ENCODE peak calls at places on chromosome 1, in ten cellular contexts. O is tibial artery, A is mammary epithelial cell, Q is GM23338, B is WTC11, M is astrocyte of the spinal cord, N is fibroblast of the aortic adventitia, Y is BE2C, Z is WERI-Rb-1, G is lower leg skin. I is an unnamed sample.

GRCh38 chr1:85128296-85128695 is 72.5 kb downstream of the SYDE2 start:
- DNase-seq in O (no peak), A (no peak), Q (no peak), B (no peak), M (peak; percentile 39), N (peak; percentile 47), Y (no peak), Z (no peak), G (peak; percentile 20), I (peak; percentile 34)

GRCh38 chr1:86915737-86916235 is 1.4 kb downstream of the HS2ST1 start:
- DNase-seq in O (no peak), A (peak; percentile 10), Q (no peak), B (no peak), M (no peak), N (no peak), Y (no peak), Z (no peak), G (no peak), I (peak; percentile 6)

GRCh38 chr1:21342961-21343838 is 52.9 kb upstream of the ECE1 start:
- DNase-seq in O (peak; percentile 38), A (no peak), Q (no peak), B (no peak), M (no peak), N (peak; percentile 37), Y (no peak), Z (no peak), G (no peak), I (peak; percentile 60)

GRCh38 chr1:110214454-110215404 is 4.6 kb downstream of the KCNC4 start:
- DNase-seq in O (no peak), A (no peak), Q (no peak), B (no peak), M (no peak), N (peak; percentile 37), Y (peak; percentile 53), Z (no peak), G (no peak), I (peak; percentile 55)

GRCh38 chr1:3886106-3886670 is 13.9 kb downstream of the C1orf174 start:
- DNase-seq in O (no peak), A (no peak), Q (no peak), B (no peak), M (no peak), N (no peak), Y (no peak), Z (no peak), G (no peak), I (no peak)

GRCh38 chr1:152141971-152142584 is 16.9 kb downstream of the RPTN start:
- DNase-seq in O (peak; percentile 62), A (peak; percentile 54), Q (peak; percentile 90), B (peak; percentile 38), M (peak; percentile 69), N (peak; percentile 85), Y (peak; percentile 36), Z (peak; percentile 69), G (peak; percentile 76), I (peak; percentile 70)

GRCh38 chr1:33298623-33299277 is 22.1 kb downstream of the A3GALT2 start:
- DNase-seq in O (peak; percentile 74), A (peak; percentile 43), Q (peak; percentile 88), B (peak; percentile 87), M (peak; percentile 56), N (peak; percentile 69), Y (peak; percentile 59), Z (peak; percentile 80), G (peak; percentile 46), I (peak; percentile 58)

GRCh38 chr1:225827076-225827475 is 17.2 kb downstream of the EPHX1 start:
- DNase-seq in O (no peak), A (no peak), Q (no peak), B (no peak), M (no peak), N (no peak), Y (no peak), Z (no peak), G (no peak), I (no peak)

GRCh38 chr1:196466656-196467055 is 141.6 kb downstream of the KCNT2 start:
- DNase-seq in O (no peak), A (peak; percentile 72), Q (no peak), B (no peak), M (peak; percentile 87), N (peak; percentile 52), Y (no peak), Z (no peak), G (no peak), I (no peak)

GRCh38 chr1:27832762-27833161 is 2.2 kb downstream of the PPP1R8 start:
- DNase-seq in O (no peak), A (peak; percentile 48), Q (no peak), B (no peak), M (peak; percentile 54), N (peak; percentile 71), Y (no peak), Z (no peak), G (no peak), I (peak; percentile 13)

GRCh38 chr1:20873311-20873710 is 86.2 kb upstream of the HP1BP3 start:
- DNase-seq in O (no peak), A (no peak), Q (no peak), B (no peak), M (no peak), N (no peak), Y (no peak), Z (no peak), G (no peak), I (peak; percentile 88)

GRCh38 chr1:6603851-6604558 is 1.3 kb upstream of the KLHL21 start:
- DNase-seq in O (peak; percentile 89), A (peak; percentile 42), Q (peak; percentile 93), B (peak; percentile 75), M (peak; percentile 85), N (peak; percentile 91), Y (no peak), Z (no peak), G (peak; percentile 65), I (peak; percentile 81)

GRCh38 chr1:63674238-63674864 is 81.1 kb downstream of the PGM1 start:
- DNase-seq in O (peak; percentile 72), A (peak; percentile 85), Q (peak; percentile 92), B (peak; percentile 82), M (peak; percentile 96), N (peak; percentile 99), Y (peak; percentile 59), Z (peak; percentile 70), G (peak; percentile 45), I (peak; percentile 80)

GRCh38 chr1:187715483-187715882 is 886.7 kb downstream of the PLA2G4A start:
- DNase-seq in O (no peak), A (no peak), Q (no peak), B (no peak), M (no peak), N (no peak), Y (no peak), Z (no peak), G (no peak), I (no peak)

GRCh38 chr1:160357286-160358002 is 9.4 kb upstream of the NHLH1 start:
- DNase-seq in O (no peak), A (no peak), Q (no peak), B (no peak), M (no peak), N (no peak), Y (no peak), Z (no peak), G (no peak), I (no peak)

GRCh38 chr1:192491804-192492554 is 83.6 kb upstream of the RGS1 start:
- DNase-seq in O (no peak), A (no peak), Q (no peak), B (no peak), M (peak; percentile 46), N (no peak), Y (no peak), Z (no peak), G (no peak), I (no peak)

GRCh38 chr1:90591970-90592356 is 125.1 kb downstream of the BARHL2 start:
- DNase-seq in O (no peak), A (no peak), Q (peak; percentile 87), B (peak; percentile 61), M (no peak), N (no peak), Y (no peak), Z (no peak), G (no peak), I (no peak)

GRCh38 chr1:37323486-37324377 is 150.6 kb upstream of the ZC3H12A start:
- DNase-seq in O (no peak), A (peak; percentile 11), Q (peak; percentile 88), B (peak; percentile 77), M (peak; percentile 1), N (peak; percentile 2), Y (peak; percentile 20), Z (peak; percentile 66), G (no peak), I (peak; percentile 13)
- TF ChIP-seq CTCF in O (no peak), A (peak; percentile 79), Q (peak; percentile 94), B (peak; percentile 91), M (peak; percentile 57), N (peak; percentile 53), Y (peak; percentile 65), Z (peak; percentile 71), G (no peak), I (peak; percentile 67)

DNA sequence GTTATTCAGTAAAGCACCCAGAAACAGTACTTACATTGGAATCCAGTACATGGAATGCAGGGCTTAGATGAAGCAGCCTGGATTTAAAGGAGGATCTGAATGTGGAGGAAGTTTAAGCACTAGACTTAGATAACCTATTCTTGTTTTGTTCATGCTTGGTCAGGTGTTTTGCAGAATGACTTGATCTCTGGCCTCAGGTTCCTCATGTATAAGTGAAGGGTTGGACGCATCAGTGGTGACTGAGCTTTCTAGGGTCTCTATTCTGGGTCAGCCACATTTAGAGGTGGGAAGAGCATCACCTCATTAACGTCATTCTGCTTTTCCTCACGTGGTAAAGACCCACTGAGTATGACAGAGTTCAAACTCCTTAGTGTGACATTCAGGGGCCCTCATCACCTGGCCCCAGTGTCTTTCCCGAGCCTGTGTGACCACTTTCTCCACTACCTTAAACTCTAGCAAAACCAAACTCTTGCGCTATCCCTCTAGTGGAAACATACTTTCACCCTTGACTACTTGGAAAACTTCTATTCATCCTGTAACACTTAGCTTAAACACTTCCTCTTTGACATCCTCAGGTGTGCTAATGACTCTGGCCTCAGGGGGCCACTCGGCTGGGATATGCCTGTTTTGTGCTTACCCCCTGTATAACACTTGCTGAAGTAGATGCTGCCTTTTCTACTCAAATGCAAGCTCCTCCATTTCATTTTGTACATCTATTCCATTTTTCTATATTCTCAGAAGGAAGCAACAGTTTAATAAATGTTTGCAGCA is 871 bp upstream of the ERICH3 start:
- DNase-seq in O (no peak), A (no peak), Q (peak; percentile 71), B (peak; percentile 17), M (no peak), N (peak; percentile 1), Y (no peak), Z (no peak), G (no peak), I (no peak)
- TF ChIP-seq CTCF in O (no peak), A (no peak), Q (no peak), B (no peak), M (no peak), N (no peak), Y (no peak), Z (no peak), G (no peak), I (no peak)

GRCh38 chr1:154614887-154615286 is 6.9 kb upstream of the ADAR start:
- DNase-seq in O (no peak), A (no peak), Q (peak; percentile 61), B (peak; percentile 24), M (no peak), N (peak; percentile 39), Y (no peak), Z (no peak), G (no peak), I (no peak)
- TF ChIP-seq CTCF in O (no peak), A (peak; percentile 25), Q (peak; percentile 39), B (no peak), M (peak; percentile 7), N (peak; percentile 24), Y (peak; percentile 44), Z (peak; percentile 26), G (no peak), I (no peak)

GRCh38 chr1:190323530-190323929 is 154.1 kb downstream of the BRINP3 start:
- DNase-seq in O (no peak), A (no peak), Q (no peak), B (no peak), M (no peak), N (no peak), Y (no peak), Z (no peak), G (no peak), I (no peak)

GRCh38 chr1:190320952-190321351 is 156.7 kb downstream of the BRINP3 start:
- DNase-seq in O (no peak), A (peak; percentile 3), Q (peak; percentile 57), B (no peak), M (peak; percentile 44), N (peak; percentile 71), Y (peak; percentile 42), Z (peak; percentile 22), G (no peak), I (peak; percentile 16)
- TF ChIP-seq CTCF in O (no peak), A (peak; percentile 39), Q (peak; percentile 58), B (no peak), M (peak; percentile 35), N (peak; percentile 47), Y (peak; percentile 74), Z (peak; percentile 6), G (no peak), I (peak; percentile 24)